ENCODE peak calls at places on chromosomes 2 and 18, in five cellular contexts. One of them, this sample, is unnamed.

GRCh38 chr2:111534816-111535803 is 348.9 kb downstream of the ANAPC1 start:
- DNase-seq in OCI-LY7: no peak
- DNase-seq in CD4-positive, CD25-positive, alpha-beta regulatory T cell: peak; percentile 49
- DNase-seq in PC-3: peak; percentile 56
- DNase-seq in A549: no peak
- DNase-seq in this sample: peak; percentile 32

GRCh38 chr2:224023188-224023587 is 15.9 kb downstream of the SERPINE2 start:
- DNase-seq in OCI-LY7: no peak
- DNase-seq in CD4-positive, CD25-positive, alpha-beta regulatory T cell: no peak
- DNase-seq in PC-3: peak; percentile 77
- DNase-seq in A549: peak; percentile 87
- DNase-seq in this sample: no peak

GRCh38 chr2:53641290-53641689 is 126.3 kb upstream of the CHAC2 start:
- DNase-seq in OCI-LY7: no peak
- DNase-seq in CD4-positive, CD25-positive, alpha-beta regulatory T cell: no peak
- DNase-seq in PC-3: no peak
- DNase-seq in A549: no peak
- DNase-seq in this sample: no peak

GRCh38 chr2:128798502-128799283 is 480.0 kb upstream of the HS6ST1 start:
- DNase-seq in OCI-LY7: no peak
- DNase-seq in CD4-positive, CD25-positive, alpha-beta regulatory T cell: no peak
- DNase-seq in PC-3: no peak
- DNase-seq in A549: no peak
- DNase-seq in this sample: no peak

GRCh38 chr2:109172556-109173105 is 43.6 kb downstream of the SH3RF3 start:
- DNase-seq in OCI-LY7: no peak
- DNase-seq in CD4-positive, CD25-positive, alpha-beta regulatory T cell: no peak
- DNase-seq in PC-3: no peak
- DNase-seq in A549: no peak
- DNase-seq in this sample: no peak

GRCh38 chr2:117760916-117761315 is 53.6 kb upstream of the DDX18 start:
- DNase-seq in OCI-LY7: no peak
- DNase-seq in CD4-positive, CD25-positive, alpha-beta regulatory T cell: no peak
- DNase-seq in PC-3: no peak
- DNase-seq in A549: no peak
- DNase-seq in this sample: no peak

GRCh38 chr2:231632559-231633142 is 40.0 kb downstream of the TEX44 start:
- DNase-seq in OCI-LY7: no peak
- DNase-seq in CD4-positive, CD25-positive, alpha-beta regulatory T cell: no peak
- DNase-seq in PC-3: no peak
- DNase-seq in A549: peak; percentile 44
- DNase-seq in this sample: no peak

GRCh38 chr2:235970204-235971040 is 197.8 kb downstream of the GBX2 start:
- DNase-seq in OCI-LY7: no peak
- DNase-seq in CD4-positive, CD25-positive, alpha-beta regulatory T cell: no peak
- DNase-seq in PC-3: no peak
- DNase-seq in A549: no peak
- DNase-seq in this sample: no peak

GRCh38 chr2:187658952-187659525 is 104.8 kb upstream of the TFPI start:
- DNase-seq in OCI-LY7: peak; percentile 1
- DNase-seq in CD4-positive, CD25-positive, alpha-beta regulatory T cell: no peak
- DNase-seq in PC-3: peak; percentile 51
- DNase-seq in A549: peak; percentile 44
- DNase-seq in this sample: no peak

GRCh38 chr2:55419236-55419513 is 481 bp downstream of the CCDC88A start:
- DNase-seq in OCI-LY7: no peak
- DNase-seq in CD4-positive, CD25-positive, alpha-beta regulatory T cell: no peak
- DNase-seq in PC-3: peak; percentile 33
- DNase-seq in A549: peak; percentile 62
- DNase-seq in this sample: no peak

GRCh38 chr18:79344208-79344581 is 51.5 kb upstream of the NFATC1 start:
- DNase-seq in OCI-LY7: no peak
- DNase-seq in CD4-positive, CD25-positive, alpha-beta regulatory T cell: no peak
- DNase-seq in PC-3: no peak
- DNase-seq in A549: peak; percentile 11
- DNase-seq in this sample: no peak

GRCh38 chr18:25457196-25457595 is 105.2 kb upstream of the ZNF521 start:
- DNase-seq in OCI-LY7: no peak
- DNase-seq in CD4-positive, CD25-positive, alpha-beta regulatory T cell: no peak
- DNase-seq in PC-3: no peak
- DNase-seq in A549: no peak
- DNase-seq in this sample: no peak

GRCh38 chr2:227370791-227371312 is 8.3 kb downstream of the TM4SF20 start:
- DNase-seq in OCI-LY7: no peak
- DNase-seq in CD4-positive, CD25-positive, alpha-beta regulatory T cell: no peak
- DNase-seq in PC-3: peak; percentile 58
- DNase-seq in A549: no peak
- DNase-seq in this sample: no peak

GRCh38 chr2:190468814-190469569 is 60.8 kb downstream of the MFSD6 start:
- DNase-seq in OCI-LY7: peak; percentile 31
- DNase-seq in CD4-positive, CD25-positive, alpha-beta regulatory T cell: no peak
- DNase-seq in PC-3: peak; percentile 98
- DNase-seq in A549: peak; percentile 86
- DNase-seq in this sample: peak; percentile 100

GRCh38 chr2:72581560-72582181 is 244.2 kb downstream of the EXOC6B start:
- DNase-seq in OCI-LY7: no peak
- DNase-seq in CD4-positive, CD25-positive, alpha-beta regulatory T cell: no peak
- DNase-seq in PC-3: peak; percentile 5
- DNase-seq in A549: peak; percentile 19
- DNase-seq in this sample: peak; percentile 10

GRCh38 chr2:197269173-197269572 is 41.4 kb downstream of the ANKRD44 start:
- DNase-seq in OCI-LY7: no peak
- DNase-seq in CD4-positive, CD25-positive, alpha-beta regulatory T cell: peak; percentile 40
- DNase-seq in PC-3: no peak
- DNase-seq in A549: no peak
- DNase-seq in this sample: no peak

GRCh38 chr18:37299471-37300304 is 265.9 kb downstream of the CELF4 start:
- DNase-seq in OCI-LY7: no peak
- DNase-seq in CD4-positive, CD25-positive, alpha-beta regulatory T cell: no peak
- DNase-seq in PC-3: peak; percentile 80
- DNase-seq in A549: peak; percentile 92
- DNase-seq in this sample: peak; percentile 36

GRCh38 chr18:24026457-24026856 is 11.9 kb downstream of the TTC39C start:
- DNase-seq in OCI-LY7: no peak
- DNase-seq in CD4-positive, CD25-positive, alpha-beta regulatory T cell: no peak
- DNase-seq in PC-3: peak; percentile 49
- DNase-seq in A549: no peak
- DNase-seq in this sample: no peak

GRCh38 chr2:239583879-239584859 is 183.3 kb upstream of the HDAC4 start:
- DNase-seq in OCI-LY7: no peak
- DNase-seq in CD4-positive, CD25-positive, alpha-beta regulatory T cell: no peak
- DNase-seq in PC-3: no peak
- DNase-seq in A549: no peak
- DNase-seq in this sample: no peak

GRCh38 chr18:59744271-59744721 is 47.1 kb upstream of the CCBE1 start:
- DNase-seq in OCI-LY7: no peak
- DNase-seq in CD4-positive, CD25-positive, alpha-beta regulatory T cell: no peak
- DNase-seq in PC-3: peak; percentile 92
- DNase-seq in A549: peak; percentile 54
- DNase-seq in this sample: no peak

GRCh38 chr2:121532347-121532766 is 1.7 kb downstream of the RNU4ATAC start:
- DNase-seq in OCI-LY7: no peak
- DNase-seq in CD4-positive, CD25-positive, alpha-beta regulatory T cell: no peak
- DNase-seq in PC-3: no peak
- DNase-seq in A549: peak; percentile 31
- DNase-seq in this sample: peak; percentile 26

GRCh38 chr2:61471905-61472805 is 1.3 kb upstream of the USP34 start:
- DNase-seq in OCI-LY7: peak; percentile 59
- DNase-seq in CD4-positive, CD25-positive, alpha-beta regulatory T cell: no peak
- DNase-seq in PC-3: peak; percentile 45
- DNase-seq in A549: peak; percentile 39
- DNase-seq in this sample: peak; percentile 40

GRCh38 chr2:107412209-107412904 is 414.3 kb upstream of the RGPD4 start:
- DNase-seq in OCI-LY7: no peak
- DNase-seq in CD4-positive, CD25-positive, alpha-beta regulatory T cell: no peak
- DNase-seq in PC-3: no peak
- DNase-seq in A549: no peak
- DNase-seq in this sample: no peak

GRCh38 chr18:58754544-58755068 is 83.3 kb downstream of the MALT1 start:
- DNase-seq in OCI-LY7: no peak
- DNase-seq in CD4-positive, CD25-positive, alpha-beta regulatory T cell: no peak
- DNase-seq in PC-3: no peak
- DNase-seq in A549: no peak
- DNase-seq in this sample: no peak

GRCh38 chr2:185436787-185437372 is 301.7 kb upstream of the FSIP2 start:
- DNase-seq in OCI-LY7: no peak
- DNase-seq in CD4-positive, CD25-positive, alpha-beta regulatory T cell: no peak
- DNase-seq in PC-3: peak; percentile 49
- DNase-seq in A549: no peak
- DNase-seq in this sample: no peak

GRCh38 chr18:66280470-66280869 is 323.4 kb downstream of the CDH19 start:
- DNase-seq in OCI-LY7: no peak
- DNase-seq in CD4-positive, CD25-positive, alpha-beta regulatory T cell: no peak
- DNase-seq in PC-3: no peak
- DNase-seq in A549: no peak
- DNase-seq in this sample: no peak

GRCh38 chr2:136214284-136214683 is 96.3 kb upstream of the CXCR4 start:
- DNase-seq in OCI-LY7: no peak
- DNase-seq in CD4-positive, CD25-positive, alpha-beta regulatory T cell: no peak
- DNase-seq in PC-3: no peak
- DNase-seq in A549: no peak
- DNase-seq in this sample: no peak

GRCh38 chr2:150175034-150175433 is 312.4 kb downstream of the RND3 start:
- DNase-seq in OCI-LY7: no peak
- DNase-seq in CD4-positive, CD25-positive, alpha-beta regulatory T cell: no peak
- DNase-seq in PC-3: no peak
- DNase-seq in A549: no peak
- DNase-seq in this sample: no peak

GRCh38 chr2:99401841-99402240 is 64.7 kb downstream of the EIF5B start:
- DNase-seq in OCI-LY7: no peak
- DNase-seq in CD4-positive, CD25-positive, alpha-beta regulatory T cell: no peak
- DNase-seq in PC-3: no peak
- DNase-seq in A549: no peak
- DNase-seq in this sample: no peak
- H3K4me1 ChIP-seq in OCI-LY7: no peaks in the 10 kb centered on the region
- H3K4me1 ChIP-seq in CD4-positive, CD25-positive, alpha-beta regulatory T cell: no peaks in the 10 kb centered on the region
- H3K4me1 ChIP-seq in PC-3: peaks cover 29% of the 10 kb centered on the region
- H3K4me1 ChIP-seq in A549: peaks cover 9% of the 10 kb centered on the region
- H3K4me1 ChIP-seq in this sample: no peaks in the 10 kb centered on the region

GRCh38 chr2:47069628-47070154 is 85.4 kb downstream of the STPG4 start:
- DNase-seq in OCI-LY7: no peak
- DNase-seq in CD4-positive, CD25-positive, alpha-beta regulatory T cell: no peak
- DNase-seq in PC-3: peak; percentile 96
- DNase-seq in A549: peak; percentile 73
- DNase-seq in this sample: peak; percentile 90
- H3K4me1 ChIP-seq in OCI-LY7: peaks cover 20% of the 10 kb centered on the region
- H3K4me1 ChIP-seq in CD4-positive, CD25-positive, alpha-beta regulatory T cell: peaks cover 37% of the 10 kb centered on the region
- H3K4me1 ChIP-seq in PC-3: peaks cover 50% of the 10 kb centered on the region
- H3K4me1 ChIP-seq in A549: peaks cover 75% of the 10 kb centered on the region
- H3K4me1 ChIP-seq in this sample: peaks cover 47% of the 10 kb centered on the region

GRCh38 chr2:207901401-207901800 is 123.9 kb downstream of the PLEKHM3 start:
- DNase-seq in OCI-LY7: no peak
- DNase-seq in CD4-positive, CD25-positive, alpha-beta regulatory T cell: no peak
- DNase-seq in PC-3: no peak
- DNase-seq in A549: no peak
- DNase-seq in this sample: no peak
- H3K4me1 ChIP-seq in OCI-LY7: no peaks in the 10 kb centered on the region
- H3K4me1 ChIP-seq in CD4-positive, CD25-positive, alpha-beta regulatory T cell: no peaks in the 10 kb centered on the region
- H3K4me1 ChIP-seq in PC-3: peaks cover 8% of the 10 kb centered on the region
- H3K4me1 ChIP-seq in A549: peaks cover 8% of the 10 kb centered on the region
- H3K4me1 ChIP-seq in this sample: no peaks in the 10 kb centered on the region

DNA sequence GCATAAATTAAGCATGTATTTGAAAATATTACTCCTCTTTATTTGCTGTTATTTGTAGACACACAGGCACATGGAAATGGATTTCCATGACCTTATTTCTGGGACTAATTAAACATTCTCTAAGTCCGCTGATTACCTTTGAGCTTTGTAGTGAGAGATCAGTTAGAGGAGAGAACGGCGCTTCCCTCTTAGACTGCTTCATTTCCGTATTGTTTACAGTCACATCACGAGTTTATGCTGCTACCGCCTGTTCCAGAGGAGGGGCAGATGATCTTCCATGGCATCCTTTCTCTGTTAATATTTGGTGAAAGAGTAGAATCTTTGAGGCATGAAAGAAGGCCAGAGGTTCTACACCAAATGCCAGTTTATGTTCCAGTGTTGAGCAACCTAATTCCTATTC is 404.4 kb downstream of the TRIB2 start:
- DNase-seq in OCI-LY7: no peak
- DNase-seq in CD4-positive, CD25-positive, alpha-beta regulatory T cell: no peak
- DNase-seq in PC-3: no peak
- DNase-seq in A549: no peak
- DNase-seq in this sample: no peak
- H3K4me1 ChIP-seq in OCI-LY7: no peaks in the 10 kb centered on the region
- H3K4me1 ChIP-seq in CD4-positive, CD25-positive, alpha-beta regulatory T cell: no peaks in the 10 kb centered on the region
- H3K4me1 ChIP-seq in PC-3: no peaks in the 10 kb centered on the region
- H3K4me1 ChIP-seq in A549: no peaks in the 10 kb centered on the region
- H3K4me1 ChIP-seq in this sample: no peaks in the 10 kb centered on the region

DNA sequence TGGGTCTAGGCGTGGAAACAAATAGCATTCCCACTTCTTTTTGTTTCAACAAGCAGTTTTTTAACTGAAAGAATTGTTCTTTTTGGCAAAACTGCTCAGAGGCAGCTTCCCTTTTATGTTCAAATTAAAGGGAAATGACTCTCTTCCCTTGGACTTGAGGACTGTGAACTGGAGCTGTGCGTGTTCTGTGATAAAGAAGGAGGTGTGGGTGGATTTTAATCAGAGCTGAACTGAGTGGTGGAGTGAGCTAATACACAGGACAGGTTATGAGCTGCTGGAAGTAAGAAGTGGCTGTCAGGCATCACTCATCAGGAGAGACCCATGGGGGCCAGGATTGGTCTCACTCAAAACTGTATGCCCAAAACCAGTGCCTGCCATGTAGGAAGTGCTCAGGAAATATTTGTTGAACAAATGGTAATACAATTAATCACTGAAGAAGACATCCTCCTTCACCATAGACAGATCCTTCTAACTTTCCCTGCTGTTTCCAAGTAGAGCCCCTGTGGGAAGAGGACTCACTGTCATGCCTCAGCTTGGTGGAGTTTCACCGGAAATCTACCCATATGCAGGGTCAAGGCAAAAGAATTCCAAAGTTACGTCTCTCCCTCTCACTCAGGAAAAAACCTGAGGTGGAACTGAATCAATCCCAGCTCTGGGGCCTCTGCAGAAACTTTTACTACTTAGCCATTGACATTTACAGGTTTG is 55.9 kb downstream of the FEZ2 start:
- DNase-seq in OCI-LY7: no peak
- DNase-seq in CD4-positive, CD25-positive, alpha-beta regulatory T cell: no peak
- DNase-seq in PC-3: no peak
- DNase-seq in A549: no peak
- DNase-seq in this sample: no peak
- H3K4me1 ChIP-seq in OCI-LY7: no peaks in the 10 kb centered on the region
- H3K4me1 ChIP-seq in CD4-positive, CD25-positive, alpha-beta regulatory T cell: no peaks in the 10 kb centered on the region
- H3K4me1 ChIP-seq in PC-3: peaks cover 8% of the 10 kb centered on the region
- H3K4me1 ChIP-seq in A549: peaks cover 26% of the 10 kb centered on the region
- H3K4me1 ChIP-seq in this sample: no peaks in the 10 kb centered on the region

GRCh38 chr2:218024336-218024735 is 21.5 kb upstream of the TNS1 start:
- DNase-seq in OCI-LY7: no peak
- DNase-seq in CD4-positive, CD25-positive, alpha-beta regulatory T cell: no peak
- DNase-seq in PC-3: no peak
- DNase-seq in A549: no peak
- DNase-seq in this sample: no peak
- H3K4me1 ChIP-seq in OCI-LY7: no peaks in the 10 kb centered on the region
- H3K4me1 ChIP-seq in CD4-positive, CD25-positive, alpha-beta regulatory T cell: no peaks in the 10 kb centered on the region
- H3K4me1 ChIP-seq in PC-3: no peaks in the 10 kb centered on the region
- H3K4me1 ChIP-seq in A549: no peaks in the 10 kb centered on the region
- H3K4me1 ChIP-seq in this sample: no peaks in the 10 kb centered on the region